ENCODE peak calls at places on chromosomes 5 and 9, in seven cellular contexts. H is AG10803; I is NCI-H1417; B is effector memory CD4-positive, alpha-beta T cell; W is GM03348; F is CD4-positive, CD25-positive, alpha-beta regulatory T cell; V is activated T-helper 2 cell treated with anti-CD3 and anti-CD28 coated beads, Interferon-gamma antibody, Interleukin-2, Interleukin-4, amounts not matched to agents 10 μg/mL and 5 μg/mL and 100 μg/mL, durations not matched to agents 14 hours and 24 hours and 36 hours. L is an unnamed sample.

GRCh38 chr5:116395178-116395577 is 179.4 kb downstream of the SEMA6A start:
- DNase-seq in F (no peak), V (no peak), B (no peak), I (peak; percentile 99), W (no peak), H (no peak), L (no peak)

GRCh38 chr5:45596320-45596719 is 99.9 kb downstream of the HCN1 start:
- DNase-seq in B (no peak), H (no peak), F (no peak), I (no peak), V (no peak), W (no peak), L (no peak)

GRCh38 chr9:74132986-74133385 is 364.1 kb upstream of the RORB start:
- DNase-seq in B (no peak), W (no peak), I (no peak), V (no peak), F (no peak), H (no peak), L (no peak)

GRCh38 chr5:27815061-27815460 is 776.7 kb upstream of the CDH9 start:
- DNase-seq in H (no peak), W (no peak), B (no peak), F (no peak), V (no peak), I (no peak), L (no peak)

GRCh38 chr5:86878250-86878649 is 260.5 kb downstream of the COX7C start:
- DNase-seq in I (no peak), B (no peak), F (no peak), W (no peak), V (no peak), H (peak; percentile 13), L (no peak)

GRCh38 chr5:107085572-107085971 is 585.2 kb downstream of the EFNA5 start:
- DNase-seq in W (no peak), F (no peak), V (no peak), H (no peak), I (no peak), B (no peak), L (no peak)

GRCh38 chr9:37761511-37761910 is 7.9 kb downstream of the TRMT10B start:
- DNase-seq in B (no peak), W (peak; percentile 60), V (no peak), H (peak; percentile 83), F (no peak), I (no peak), L (no peak)

GRCh38 chr5:99747342-99747741 is 787.8 kb upstream of the FAM174A start:
- DNase-seq in H (no peak), F (no peak), V (no peak), B (no peak), I (no peak), W (no peak), L (no peak)

GRCh38 chr9:112033237-112034215 is 136.9 kb downstream of the UGCG start:
- DNase-seq in I (no peak), W (no peak), H (no peak), V (no peak), B (no peak), F (no peak), L (no peak)

GRCh38 chr5:9033524-9033923 is 512.4 kb downstream of the SEMA5A start:
- DNase-seq in W (no peak), V (no peak), B (no peak), I (no peak), F (no peak), H (no peak), L (no peak)

GRCh38 chr5:140214831-140215230 is 39.8 kb downstream of the CYSTM1 start:
- DNase-seq in F (no peak), I (no peak), B (no peak), W (peak; percentile 64), V (no peak), H (peak; percentile 87), L (peak; percentile 18)

GRCh38 chr9:33148367-33149019 is 18.6 kb downstream of the B4GALT1 start:
- DNase-seq in B (no peak), V (no peak), F (no peak), I (no peak), H (no peak), W (no peak), L (no peak)

GRCh38 chr5:123007292-123007691 is 29.2 kb downstream of the PPIC start:
- DNase-seq in F (no peak), B (no peak), H (no peak), W (no peak), V (no peak), I (peak; percentile 81), L (no peak)

GRCh38 chr9:129321511-129322021 is 143.5 kb upstream of the IER5L start:
- DNase-seq in I (no peak), B (no peak), W (no peak), V (no peak), F (no peak), H (no peak), L (no peak)

GRCh38 chr9:116369706-116370105 is 216.1 kb downstream of the PAPPA start:
- DNase-seq in I (no peak), F (no peak), H (no peak), W (no peak), B (no peak), V (no peak), L (no peak)

GRCh38 chr5:133347039-133347438 is 265.3 kb downstream of the FSTL4 start:
- DNase-seq in W (no peak), H (no peak), F (no peak), V (no peak), B (no peak), I (no peak), L (no peak)

GRCh38 chr5:168481330-168481788 is 4.9 kb upstream of the RARS1 start:
- DNase-seq in H (no peak), V (no peak), B (no peak), I (no peak), F (no peak), W (no peak), L (no peak)

GRCh38 chr5:116885825-116886224 is 311.2 kb upstream of the SEMA6A start:
- DNase-seq in F (no peak), W (no peak), H (no peak), V (no peak), I (no peak), B (no peak), L (no peak)